ENCODE peak calls at places on chromosomes 13 and 19, in four cellular contexts. K is fibroblast of gingiva; I is stimulated activated CD4-positive, alpha-beta T cell treated with anti-CD3 and anti-CD28 coated beads, Interleukin-2, amount 100 ng/mL, for 24 hours; A is AG09309. T is an unnamed sample.

GRCh38 chr19:52670046-52670445 is 31.9 kb upstream of the ZNF83 start:
- DNase-seq in K (no peak), I (no peak), A (no peak), T (no peak)

GRCh38 chr13:32262165-32262564 is 53.0 kb downstream of the ZAR1L start:
- DNase-seq in K (no peak), I (no peak), A (no peak), T (no peak)

GRCh38 chr13:53338760-53339159 is 310.1 kb downstream of the OLFM4 start:
- DNase-seq in K (no peak), I (no peak), A (no peak), T (no peak)

GRCh38 chr13:98731925-98732324 is 20.5 kb downstream of the SLC15A1 start:
- DNase-seq in K (no peak), I (no peak), A (no peak), T (no peak)

GRCh38 chr13:48201044-48201443 is 32.0 kb upstream of the ITM2B start:
- DNase-seq in K (no peak), I (no peak), A (no peak), T (no peak)

GRCh38 chr19:2561895-2562294 is 86.0 kb downstream of the GADD45B start:
- DNase-seq in K (no peak), I (peak; percentile 59), A (no peak), T (no peak)

GRCh38 chr13:44780586-44781280 is 204.6 kb upstream of the TSC22D1 start:
- DNase-seq in K (no peak), I (no peak), A (no peak), T (no peak)

GRCh38 chr13:37225414-37226047 is 120.1 kb upstream of the CSNK1A1L start:
- DNase-seq in K (peak; percentile 43), I (no peak), A (peak; percentile 20), T (no peak)

GRCh38 chr19:15498910-15499309 is 9.4 kb upstream of the CYP4F22 start:
- DNase-seq in K (no peak), I (no peak), A (no peak), T (no peak)

GRCh38 chr19:33442706-33443105 is 69.2 kb downstream of the CEBPG start:
- DNase-seq in K (no peak), I (no peak), A (no peak), T (no peak)

GRCh38 chr19:41324921-41325639 is 15.1 kb downstream of the CCDC97 start:
- DNase-seq in K (peak; percentile 42), I (no peak), A (peak; percentile 66), T (peak; percentile 65)

GRCh38 chr13:31433756-31434155 is 234.0 kb downstream of the B3GLCT start:
- DNase-seq in K (peak; percentile 60), I (no peak), A (no peak), T (no peak)

GRCh38 chr19:51480590-51480989 is 2.3 kb downstream of the CEACAM18 start:
- DNase-seq in K (no peak), I (peak; percentile 29), A (no peak), T (no peak)

GRCh38 chr19:21143846-21144245 is 2.0 kb downstream of the ZNF431 start:
- DNase-seq in K (no peak), I (no peak), A (no peak), T (no peak)

GRCh38 chr19:1243768-1244692 is 2.5 kb downstream of the ATP5F1D start:
- DNase-seq in K (peak; percentile 84), I (peak; percentile 87), A (no peak), T (no peak)

GRCh38 chr13:28550721-28551497 is 56.0 kb upstream of the FLT1 start:
- DNase-seq in K (no peak), I (no peak), A (no peak), T (no peak)

GRCh38 chr13:51380269-51380668 is 40.8 kb downstream of the SERPINE3 start:
- DNase-seq in K (peak; percentile 18), I (no peak), A (no peak), T (peak; percentile 17)

GRCh38 chr19:36081894-36082293 is 27.2 kb downstream of the WDR62 start:
- DNase-seq in K (peak; percentile 10), I (no peak), A (no peak), T (no peak)

GRCh38 chr19:4976412-4977298 is 7.7 kb downstream of the KDM4B start:
- DNase-seq in K (peak; percentile 98), I (no peak), A (peak; percentile 89), T (peak; percentile 83)

GRCh38 chr13:20127563-20128458 is 33.0 kb downstream of the GJA3 start:
- DNase-seq in K (peak; percentile 42), I (peak; percentile 32), A (no peak), T (no peak)

GRCh38 chr19:32316034-32316433 is 29.4 kb upstream of the ZNF507 start:
- DNase-seq in K (no peak), I (no peak), A (no peak), T (no peak)

GRCh38 chr19:13797870-13798269 is 2.6 kb downstream of the ZSWIM4 start:
- DNase-seq in K (peak; percentile 67), I (no peak), A (peak; percentile 70), T (no peak)

GRCh38 chr19:2041686-2042484 is 9.2 kb downstream of the MKNK2 start:
- DNase-seq in K (peak; percentile 81), I (peak; percentile 100), A (no peak), T (no peak)

GRCh38 chr13:106602178-106602577 is 34.2 kb upstream of the ARGLU1 start:
- DNase-seq in K (no peak), I (no peak), A (no peak), T (no peak)

GRCh38 chr13:40153516-40153915 is 498.1 kb downstream of the COG6 start:
- DNase-seq in K (no peak), I (no peak), A (no peak), T (no peak)

GRCh38 chr19:44720945-44721344 is 22.0 kb downstream of the CEACAM16 start:
- DNase-seq in K (peak; percentile 25), I (no peak), A (no peak), T (no peak)

GRCh38 chr19:15109768-15110417 is 2.7 kb downstream of the SYDE1 start:
- DNase-seq in K (no peak), I (no peak), A (no peak), T (no peak)

T was measured in non-pigmented ciliary epithelial cell.